ENCODE peak calls at places on chromosomes 1 and 21, in eight cellular contexts. O is right cardiac atrium, S is neuronal stem cell, E is substantia nigra, P is small intestine, K is right atrium auricular region, N is RWPE2, Q is RWPE1. B is an unnamed sample.

GRCh38 chr1:78323311-78323710 is 167.5 kb upstream of the PTGFR start:
- DNase-seq in E (no peak), Q (no peak), N (no peak), S (no peak), P (no peak), O (no peak), K (no peak), B (no peak)

GRCh38 chr1:48680411-48681035 is 96.2 kb downstream of the BEND5 start:
- DNase-seq in Q (no peak), S (no peak), O (no peak), N (no peak), K (no peak), P (peak), E (no peak), B (no peak)

GRCh38 chr1:73898540-73898939 is 299.4 kb downstream of the LRRIQ3 start:
- DNase-seq in N (no peak), P (no peak), Q (no peak), O (no peak), K (no peak), S (no peak), E (no peak), B (no peak)

GRCh38 chr21:42642219-42642745 is 11.1 kb upstream of the PDE9A start:
- DNase-seq in N (no peak), E (no peak), P (no peak), O (no peak), Q (no peak), K (no peak), S (no peak), B (no peak)

GRCh38 chr1:101253976-101254660 is 17.3 kb downstream of the S1PR1 start:
- DNase-seq in S (no peak), Q (no peak), P (no peak), N (no peak), K (no peak), O (no peak), E (no peak), B (no peak)

GRCh38 chr1:11157867-11158266 is 31.3 kb upstream of the ANGPTL7 start:
- DNase-seq in Q (no peak), N (no peak), E (no peak), S (no peak), O (peak), P (no peak), K (peak), B (no peak)

GRCh38 chr1:200178340-200178739 is 150.8 kb downstream of the NR5A2 start:
- DNase-seq in O (no peak), P (no peak), Q (no peak), S (no peak), E (no peak), N (no peak), K (no peak), B (no peak)

GRCh38 chr1:35574655-35575400 is 1.7 kb downstream of the TFAP2E start:
- DNase-seq in S (no peak), P (no peak), E (no peak), Q (no peak), N (no peak), O (no peak), K (no peak), B (no peak)

GRCh38 chr1:244450597-244451538 is 841 bp downstream of the ADSS2 start:
- DNase-seq in K (peak), E (peak), S (peak), O (peak), N (no peak), P (peak), Q (peak), B (no peak)

GRCh38 chr21:25903599-25903998 is 168.8 kb downstream of the GABPA start:
- DNase-seq in K (no peak), O (no peak), P (no peak), Q (no peak), S (no peak), E (no peak), N (no peak), B (no peak)
- H3K27ac ChIP-seq in K (no peak), O (no peak), P (no peak), Q (no peak), S (no peak), E (peak), N (no peak), B (no peak)

DNA sequence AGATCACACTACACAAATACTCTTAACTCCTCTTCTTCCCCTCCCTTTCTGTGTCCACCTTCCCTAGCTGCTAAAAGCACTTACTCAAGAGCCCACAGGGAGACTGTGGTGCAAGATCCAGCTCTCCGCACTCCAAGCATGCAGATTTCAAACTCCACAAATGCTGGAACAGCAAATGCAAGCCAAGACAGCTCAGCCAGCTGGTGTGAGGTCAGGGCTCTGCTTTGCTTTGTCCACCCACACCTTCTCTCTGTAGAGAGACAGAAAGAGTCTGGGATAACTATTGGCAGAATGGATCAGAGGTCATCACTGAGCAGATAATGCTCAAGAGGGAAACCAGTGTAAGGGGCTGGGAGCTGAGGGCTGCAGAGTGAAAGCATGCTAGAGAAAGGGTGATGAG is 45.2 kb upstream of the DPT start:
- DNase-seq in P (peak), Q (no peak), N (no peak), K (peak), S (no peak), O (peak), E (no peak), B (no peak)
- H3K27ac ChIP-seq in P (no peak), Q (no peak), N (no peak), K (peak), S (no peak), O (no peak), E (no peak), B (no peak)

DNA sequence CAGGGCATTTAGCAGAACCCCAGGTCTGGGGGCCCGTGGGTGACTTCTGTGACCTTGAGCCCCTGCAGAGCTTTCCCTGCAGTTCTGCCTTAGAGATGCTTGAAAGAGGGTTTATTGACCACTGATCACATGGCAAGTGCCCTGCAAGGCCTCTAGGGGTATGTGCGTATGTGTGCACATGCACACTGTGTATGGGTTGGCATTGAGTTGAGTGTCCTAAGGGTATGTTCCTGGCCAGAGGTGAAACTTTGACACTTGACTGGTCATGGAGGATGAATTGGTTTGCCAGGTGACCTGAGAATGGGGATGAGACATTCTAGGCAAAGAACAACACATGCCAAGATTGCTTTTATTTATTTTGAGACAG is 17.1 kb downstream of the NUDC start:
- DNase-seq in S (no peak), P (no peak), K (no peak), E (no peak), O (no peak), Q (no peak), N (no peak), B (no peak)
- H3K27ac ChIP-seq in S (no peak), P (no peak), K (peak), E (no peak), O (peak), Q (no peak), N (no peak), B (no peak)

DNA sequence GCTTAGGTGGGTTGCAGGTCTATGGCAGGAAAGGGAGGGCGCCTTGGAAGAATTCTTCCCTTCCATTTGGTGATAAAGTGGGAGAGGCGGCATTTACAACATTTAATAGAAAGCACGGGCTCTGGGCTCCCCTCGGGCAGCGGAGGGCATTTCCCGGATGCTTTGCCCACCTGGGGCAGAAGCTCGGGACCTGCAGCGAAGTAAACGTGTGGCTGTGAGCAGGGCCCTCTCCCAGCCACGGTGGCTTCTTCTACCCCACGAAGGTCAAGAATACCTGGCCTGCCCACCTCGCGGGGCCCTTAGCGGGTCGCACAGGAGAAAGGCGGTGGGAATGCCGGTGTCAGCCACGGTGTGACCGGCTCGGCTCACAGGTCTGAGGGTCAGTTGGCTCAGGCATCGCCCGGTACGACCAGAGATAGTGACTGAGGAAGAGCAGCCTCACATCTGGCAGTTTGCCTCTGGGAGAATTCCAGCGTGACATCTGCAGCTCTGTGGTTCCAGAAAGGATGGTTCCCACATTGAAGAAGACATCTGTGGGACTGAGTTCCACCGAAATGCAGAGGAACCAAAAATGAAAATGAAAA is 621 bp upstream of the F3 start:
- DNase-seq in O (peak), P (peak), Q (no peak), S (no peak), N (no peak), E (no peak), K (no peak), B (no peak)
- H3K27ac ChIP-seq in O (peak), P (peak), Q (peak), S (no peak), N (peak), E (no peak), K (peak), B (peak)

GRCh38 chr1:204814146-204814884 is 56.3 kb upstream of the NFASC start:
- DNase-seq in E (no peak), P (no peak), S (no peak), N (no peak), K (no peak), O (no peak), Q (no peak), B (no peak)
- H3K27ac ChIP-seq in E (no peak), P (no peak), S (no peak), N (no peak), K (peak), O (peak), Q (no peak), B (no peak)

B was measured in caudate nucleus.